ENCODE peak calls at places on chromosomes 3 and 15, in five cellular contexts. X is NCI-H774, T is psoas muscle, N is right atrium auricular region, L is iris pigment epithelial cell. K is an unnamed sample.

GRCh38 chr15:74828835-74829234 is 2.4 kb downstream of the CPLX3 start:
- DNase-seq in N (no peak), L (no peak), X (peak; percentile 23), T (no peak), K (no peak)

GRCh38 chr3:56845505-56845904 is 43.8 kb upstream of the ARHGEF3 start:
- DNase-seq in N (no peak), X (no peak), T (no peak), L (no peak), K (no peak)

GRCh38 chr3:97686258-97686657 is 78.3 kb upstream of the ARL6 start:
- DNase-seq in N (no peak), L (no peak), T (no peak), X (no peak), K (no peak)

GRCh38 chr15:95059346-95059905 is 828.1 kb downstream of the MCTP2 start:
- DNase-seq in N (no peak), L (no peak), T (no peak), X (no peak), K (no peak)

GRCh38 chr3:172530566-172530965 is 7.3 kb upstream of the TNFSF10 start:
- DNase-seq in T (no peak), L (peak; percentile 42), X (no peak), N (no peak), K (no peak)

GRCh38 chr15:26767169-26767670 is 5.6 kb downstream of the GABRB3 start:
- DNase-seq in X (no peak), L (no peak), T (no peak), N (no peak), K (no peak)

GRCh38 chr3:42056840-42057239 is 34.3 kb upstream of the TRAK1 start:
- DNase-seq in L (no peak), T (no peak), N (no peak), X (no peak), K (no peak)

GRCh38 chr3:111859974-111860859 is 1.2 kb downstream of the PHLDB2 start:
- DNase-seq in N (peak; percentile 90), L (peak; percentile 90), X (peak; percentile 20), T (peak; percentile 58), K (peak; percentile 91)

GRCh38 chr3:194128202-194128907 is 7.6 kb upstream of the HES1 start:
- DNase-seq in X (no peak), L (peak; percentile 28), N (no peak), T (no peak), K (no peak)

GRCh38 chr3:100360757-100361496 is 26.4 kb downstream of the NIT2 start:
- DNase-seq in T (no peak), L (no peak), N (no peak), X (no peak), K (peak; percentile 5)

K was measured in LHCN-M2.